ENCODE peak calls at places on chromosomes 3 and 15, in six cellular contexts. U, K, B, Z, O and I are unnamed samples.

GRCh38 chr15:87045741-87046140 is 966.1 kb downstream of the AGBL1 start:
- DNase-seq in U (no peak), K (no peak), B (no peak), Z (no peak), O (no peak), I (no peak)

GRCh38 chr15:38617831-38618230 is 53.2 kb upstream of the RASGRP1 start:
- DNase-seq in U (no peak), K (no peak), B (no peak), Z (no peak), O (no peak), I (no peak)

GRCh38 chr15:51170882-51171577 is 76.3 kb upstream of the TNFAIP8L3 start:
- DNase-seq in U (no peak), K (no peak), B (no peak), Z (no peak), O (no peak), I (no peak)

GRCh38 chr15:36550650-36551049 is 28.8 kb upstream of the CDIN1 start:
- DNase-seq in U (no peak), K (no peak), B (no peak), Z (no peak), O (no peak), I (no peak)

GRCh38 chr3:188769833-188770232 is 401.9 kb upstream of the TPRG1 start:
- DNase-seq in U (no peak), K (no peak), B (no peak), Z (no peak), O (no peak), I (no peak)

GRCh38 chr3:51354766-51355615 is 30.1 kb upstream of the MANF start:
- DNase-seq in U (no peak), K (no peak), B (no peak), Z (no peak), O (no peak), I (no peak)

GRCh38 chr3:179148446-179149238 is 485 bp downstream of the PIK3CA start:
- DNase-seq in U (peak; percentile 5), K (no peak), B (peak; percentile 7), Z (peak; percentile 32), O (peak; percentile 71), I (peak; percentile 71)

GRCh38 chr15:99122831-99123705 is 18.2 kb downstream of the SYNM start:
- DNase-seq in U (no peak), K (no peak), B (no peak), Z (no peak), O (peak; percentile 26), I (no peak)

GRCh38 chr3:67569324-67569723 is 85.1 kb downstream of the SUCLG2 start:
- DNase-seq in U (no peak), K (no peak), B (peak; percentile 33), Z (no peak), O (no peak), I (no peak)

GRCh38 chr15:65385868-65386253 is 8.1 kb upstream of the IGDCC3 start:
- DNase-seq in U (no peak), K (no peak), B (no peak), Z (no peak), O (peak; percentile 9), I (no peak)

GRCh38 chr15:68271854-68272471 is 5.6 kb upstream of the FEM1B start:
- DNase-seq in U (peak; percentile 77), K (no peak), B (peak; percentile 63), Z (no peak), O (no peak), I (no peak)

GRCh38 chr15:36362508-36362907 is 216.9 kb upstream of the CDIN1 start:
- DNase-seq in U (no peak), K (no peak), B (no peak), Z (no peak), O (no peak), I (no peak)

DNA sequence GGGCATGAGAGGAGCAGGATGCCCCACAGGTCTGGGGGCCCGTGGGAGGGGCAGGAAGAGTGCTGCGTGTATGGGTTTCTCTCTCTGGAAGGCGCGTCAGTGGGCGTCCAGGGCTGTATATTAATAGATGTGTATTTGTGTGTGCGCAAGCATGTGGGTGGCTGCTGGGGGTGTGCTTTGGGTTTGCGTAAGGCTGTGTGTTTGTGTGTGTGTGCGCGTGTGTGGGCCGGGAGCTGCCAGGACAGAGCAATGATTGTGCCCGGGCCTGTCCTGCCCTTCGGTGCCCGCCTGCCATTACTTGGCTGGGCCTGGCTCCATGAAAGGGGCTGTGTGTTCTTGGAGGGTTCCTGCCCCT is 16.4 kb downstream of the CSPG4 start:
- DNase-seq in U (no peak), K (no peak), B (no peak), Z (no peak), O (no peak), I (peak; percentile 47)
- TF ChIP-seq MAX in U (no peak), K (no peak), B (no peak), Z (no peak), O (no peak), I (no peak)

DNA sequence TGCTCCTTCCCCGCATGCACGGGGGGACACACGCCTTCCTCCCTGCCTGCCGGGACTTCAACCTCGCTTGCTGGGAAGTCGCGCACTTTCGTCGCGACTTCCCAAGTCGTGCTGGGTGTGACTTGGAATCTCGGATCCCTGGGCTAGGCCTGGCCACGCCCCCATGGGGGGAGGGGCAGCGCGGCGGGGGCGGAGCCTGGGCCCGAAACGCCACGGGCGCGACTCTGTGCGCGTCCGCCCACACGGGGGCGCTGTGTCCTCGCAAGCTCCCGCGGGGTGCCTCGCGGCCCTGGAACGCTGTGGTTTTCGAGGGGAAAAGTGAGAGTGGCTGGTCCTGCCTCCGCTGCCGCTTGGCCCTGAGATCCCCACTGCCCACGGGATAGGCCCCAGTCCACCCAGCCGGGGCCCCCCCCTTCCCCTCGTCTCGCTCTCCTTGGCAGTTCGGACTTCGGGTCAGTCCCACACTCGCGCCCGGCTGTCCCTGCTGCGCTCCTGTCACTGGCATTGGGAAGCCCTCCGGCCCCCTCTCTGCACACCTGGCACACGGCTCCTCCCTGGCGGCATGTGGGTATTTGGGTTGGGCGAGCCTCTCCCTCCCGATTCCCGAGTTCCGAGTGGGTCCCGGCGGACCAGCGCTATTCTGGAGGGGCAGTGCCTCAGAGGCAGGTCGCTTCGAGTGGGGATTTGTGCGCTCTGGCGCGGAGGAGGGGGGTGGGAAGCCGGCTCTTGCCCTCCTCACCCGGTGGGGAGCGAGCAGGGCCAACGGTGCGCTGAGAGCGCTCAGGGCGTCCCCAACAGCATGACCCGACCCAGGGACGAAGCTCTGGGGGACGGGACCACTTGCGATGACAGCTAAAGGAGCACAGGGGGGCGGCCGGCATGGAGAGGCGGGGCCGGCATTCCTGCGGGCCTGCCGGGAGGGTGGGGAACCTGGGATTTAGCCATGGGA is 23.6 kb downstream of the SEC61A1 start:
- DNase-seq in U (peak; percentile 40), K (no peak), B (no peak), Z (peak; percentile 82), O (peak; percentile 94), I (no peak)
- TF ChIP-seq POLR2A in U (no peak), K (no peak), B (no peak), Z (peak; percentile 45), O (peak; percentile 55), I (no peak)

DNA sequence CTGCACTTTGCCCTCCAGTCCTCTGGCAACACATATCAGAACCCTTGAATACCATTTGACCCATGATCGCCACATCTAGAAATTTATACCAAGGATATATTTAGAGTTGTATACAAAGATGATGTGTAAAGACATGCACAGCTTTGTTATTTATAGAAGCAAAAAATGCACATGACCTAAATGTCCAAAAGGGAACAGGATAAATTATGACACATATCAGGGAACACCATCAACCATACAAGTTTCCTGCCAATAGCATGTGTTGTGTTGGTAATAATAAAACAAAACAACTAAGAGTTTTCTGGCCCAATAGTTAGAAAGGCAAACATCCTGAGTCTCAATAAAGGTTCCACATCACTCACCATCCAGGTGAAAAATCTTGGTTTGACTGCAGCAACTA is 51.5 kb downstream of the AAGAB start:
- DNase-seq in U (no peak), K (no peak), B (no peak), Z (no peak), O (peak; percentile 49), I (no peak)
- TF ChIP-seq MYC in U (no peak), K (no peak), B (no peak), Z (no peak), O (no peak), I (no peak)

GRCh38 chr15:58553365-58553918 is 121.7 kb downstream of the LIPC start:
- DNase-seq in U (no peak), K (no peak), B (no peak), Z (no peak), O (no peak), I (no peak)
- TF ChIP-seq MAX in U (no peak), K (no peak), B (no peak), Z (no peak), O (no peak), I (no peak)